ENCODE peak calls at places on chromosomes 6 and 20, in eight cellular contexts. Q, N, C, W, Z, P, Y and J are unnamed samples.

GRCh38 chr6:23213193-23213592 is 643.8 kb downstream of the HDGFL1 start:
- DNase-seq in Q (no peak), N (no peak), C (peak; percentile 10), W (no peak), Z (no peak), P (no peak), Y (peak; percentile 21), J (no peak)

GRCh38 chr6:154512214-154512613 is 1.7 kb upstream of the CNKSR3 start:
- DNase-seq in Q (no peak), N (no peak), C (no peak), W (no peak), Z (no peak), P (no peak), Y (no peak), J (no peak)

GRCh38 chr6:139970591-139970991 is 596.1 kb upstream of the CITED2 start:
- DNase-seq in Q (no peak), N (no peak), C (peak; percentile 56), W (no peak), Z (no peak), P (no peak), Y (no peak), J (no peak)

GRCh38 chr6:40599580-40599979 is 12.4 kb upstream of the LRFN2 start:
- DNase-seq in Q (no peak), N (no peak), C (no peak), W (no peak), Z (no peak), P (no peak), Y (no peak), J (no peak)

GRCh38 chr6:2081155-2082138 is 164.0 kb downstream of the GMDS start:
- DNase-seq in Q (no peak), N (no peak), C (no peak), W (no peak), Z (no peak), P (no peak), Y (no peak), J (no peak)

GRCh38 chr20:44589522-44589921 is 7.1 kb downstream of the PKIG start:
- DNase-seq in Q (no peak), N (no peak), C (no peak), W (no peak), Z (no peak), P (no peak), Y (no peak), J (no peak)

GRCh38 chr6:74248966-74249365 is 553.0 kb downstream of the CD109 start:
- DNase-seq in Q (no peak), N (no peak), C (no peak), W (no peak), Z (no peak), P (no peak), Y (no peak), J (no peak)

GRCh38 chr6:23027281-23027680 is 457.9 kb downstream of the HDGFL1 start:
- DNase-seq in Q (no peak), N (peak; percentile 95), C (no peak), W (no peak), Z (no peak), P (no peak), Y (no peak), J (no peak)

GRCh38 chr6:41132254-41132653 is 21.9 kb downstream of the TREML1 start:
- DNase-seq in Q (no peak), N (peak; percentile 87), C (no peak), W (no peak), Z (no peak), P (no peak), Y (no peak), J (no peak)

GRCh38 chr20:2751868-2752630 is 48.4 kb downstream of the CPXM1 start:
- DNase-seq in Q (peak; percentile 13), N (peak; percentile 15), C (peak; percentile 27), W (no peak), Z (peak; percentile 39), P (no peak), Y (no peak), J (peak; percentile 44)

GRCh38 chr6:2546941-2547716 is 203.6 kb downstream of the MYLK4 start:
- DNase-seq in Q (no peak), N (no peak), C (no peak), W (no peak), Z (no peak), P (no peak), Y (no peak), J (no peak)

GRCh38 chr20:36439040-36439730 is 102.1 kb upstream of the MYL9 start:
- DNase-seq in Q (peak; percentile 27), N (peak; percentile 54), C (peak; percentile 60), W (peak; percentile 86), Z (peak; percentile 46), P (peak; percentile 76), Y (no peak), J (peak; percentile 43)